ENCODE peak calls at places on chromosome 6, in six cellular contexts. A is heart left ventricle, W is transverse colon, E is spleen, N is GM12878, U is uterus. H is an unnamed sample.

GRCh38 chr6:131258816-131259476 is 123.7 kb downstream of the AKAP7 start:
- DNase-seq in N (no peak), W (peak), E (no peak), U (peak), A (no peak), H (no peak)

GRCh38 chr6:73965408-73966145 is 269.6 kb downstream of the CD109 start:
- DNase-seq in N (no peak), E (no peak), A (no peak), U (no peak), W (no peak), H (no peak)

GRCh38 chr6:40425192-40425919 is 161.8 kb downstream of the LRFN2 start:
- DNase-seq in E (no peak), N (no peak), U (no peak), A (peak), W (no peak), H (no peak)

GRCh38 chr6:33192671-33193602 is 670 bp upstream of the COL11A2 start:
- DNase-seq in W (peak), N (no peak), U (no peak), A (peak), E (peak), H (no peak)

GRCh38 chr6:27624672-27625262 is 151.9 kb upstream of the ZNF184 start:
- DNase-seq in U (no peak), E (no peak), A (no peak), W (no peak), N (no peak), H (no peak)

GRCh38 chr6:134446228-134446848 is 128.4 kb upstream of the SGK1 start:
- DNase-seq in A (no peak), W (no peak), N (no peak), E (no peak), U (no peak), H (no peak)

GRCh38 chr6:44268095-44268628 is 2.1 kb upstream of the TMEM151B start:
- DNase-seq in U (no peak), E (peak), N (no peak), A (no peak), W (peak), H (no peak)

GRCh38 chr6:44202972-44203750 is 13.6 kb upstream of the MYMX start:
- DNase-seq in U (no peak), N (no peak), W (no peak), A (no peak), E (no peak), H (no peak)

GRCh38 chr6:36610041-36610440 is 15.9 kb downstream of the SRSF3 start:
- DNase-seq in A (no peak), U (no peak), W (no peak), N (no peak), E (peak), H (peak)

GRCh38 chr6:116087437-116088027 is 13.1 kb upstream of the NT5DC1 start:
- DNase-seq in A (no peak), E (no peak), W (no peak), U (no peak), N (peak), H (no peak)

GRCh38 chr6:82862543-82862942 is 203.1 kb downstream of the UBE3D start:
- DNase-seq in E (no peak), A (no peak), W (no peak), N (no peak), U (no peak), H (no peak)

GRCh38 chr6:6923605-6924004 is 184.2 kb upstream of the RREB1 start:
- DNase-seq in E (no peak), U (no peak), W (no peak), A (no peak), N (no peak), H (no peak)

GRCh38 chr6:144564202-144564601 is 279.1 kb downstream of the UTRN start:
- DNase-seq in A (no peak), U (no peak), W (no peak), N (no peak), E (no peak), H (no peak)

GRCh38 chr6:148293181-148293995 is 49.2 kb upstream of the SASH1 start:
- DNase-seq in E (no peak), W (no peak), N (no peak), U (peak), A (no peak), H (no peak)

GRCh38 chr6:166781331-166781730 is 154.3 kb upstream of the RPS6KA2 start:
- DNase-seq in W (no peak), A (no peak), U (no peak), E (peak), N (no peak), H (peak)

GRCh38 chr6:98957440-98957839 is 9.7 kb upstream of the FBXL4 start:
- DNase-seq in U (peak), N (no peak), A (no peak), E (peak), W (peak), H (peak)

GRCh38 chr6:100446922-100447899 is 17.5 kb downstream of the SIM1 start:
- DNase-seq in A (no peak), W (no peak), U (no peak), N (no peak), E (no peak), H (no peak)

GRCh38 chr6:129131282-129131681 is 248.3 kb downstream of the LAMA2 start:
- DNase-seq in W (no peak), U (peak), N (no peak), E (no peak), A (peak), H (peak)

GRCh38 chr6:108876929-108877775 is 28.9 kb downstream of the ARMC2 start:
- DNase-seq in W (peak), N (no peak), E (no peak), U (peak), A (peak), H (peak)

GRCh38 chr6:6694825-6695710 is 106.5 kb downstream of the LY86 start:
- DNase-seq in W (peak), N (no peak), E (peak), A (no peak), U (peak), H (peak)

GRCh38 chr6:37020426-37021211 is 15.2 kb downstream of the FGD2 start:
- DNase-seq in A (no peak), U (no peak), N (no peak), W (peak), E (no peak), H (no peak)

GRCh38 chr6:132161283-132161682 is 210.1 kb upstream of the CCN2 start:
- DNase-seq in N (no peak), W (no peak), A (no peak), U (no peak), E (no peak), H (no peak)

GRCh38 chr6:85360794-85361642 is 88.9 kb upstream of the NT5E start:
- DNase-seq in U (peak), W (peak), A (no peak), E (no peak), N (no peak), H (no peak)

GRCh38 chr6:62615366-62616015 is 329.5 kb upstream of the KHDRBS2 start:
- DNase-seq in E (no peak), W (no peak), U (no peak), N (no peak), A (no peak), H (no peak)

GRCh38 chr6:116158641-116159040 is 32.7 kb upstream of the COL10A1 start:
- DNase-seq in N (no peak), U (no peak), A (no peak), E (no peak), W (no peak), H (no peak)

GRCh38 chr6:129967427-129967826 is 51.0 kb upstream of the L3MBTL3 start:
- DNase-seq in W (no peak), N (no peak), U (no peak), E (no peak), A (no peak), H (no peak)

GRCh38 chr6:157323114-157323923 is at the start of gene TMEM242:
- DNase-seq in A (peak), W (peak), N (peak), U (peak), E (peak), H (peak)

GRCh38 chr6:99885051-99885450 is 109.0 kb downstream of the MCHR2 start:
- DNase-seq in A (no peak), E (no peak), W (no peak), N (no peak), U (no peak), H (no peak)

DNA sequence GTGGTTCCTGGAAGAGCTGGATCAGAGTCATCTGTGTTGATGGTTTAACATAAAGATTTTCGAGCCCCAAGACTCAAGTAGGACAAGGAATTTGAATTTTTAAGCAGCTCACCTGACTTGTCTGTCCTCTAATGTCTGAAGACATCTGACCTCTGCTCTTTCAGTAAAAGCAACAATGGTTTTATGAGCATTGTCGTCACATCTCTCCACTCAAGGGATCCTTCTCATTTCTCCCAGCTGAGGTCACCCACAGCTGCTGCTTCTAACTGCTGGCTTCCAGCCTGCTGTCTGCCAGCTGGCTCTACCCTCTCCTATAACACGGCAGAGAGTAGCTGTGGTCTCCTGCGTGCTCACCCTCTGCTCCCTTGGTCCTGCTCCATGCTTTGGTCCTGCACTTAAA is 24.7 kb upstream of the HDAC2 start:
- DNase-seq in U (no peak), N (no peak), E (no peak), A (peak), W (peak), H (no peak)
- H3K4me3 ChIP-seq in U (no peak), N (no peak), E (no peak), A (no peak), W (no peak), H (no peak)

DNA sequence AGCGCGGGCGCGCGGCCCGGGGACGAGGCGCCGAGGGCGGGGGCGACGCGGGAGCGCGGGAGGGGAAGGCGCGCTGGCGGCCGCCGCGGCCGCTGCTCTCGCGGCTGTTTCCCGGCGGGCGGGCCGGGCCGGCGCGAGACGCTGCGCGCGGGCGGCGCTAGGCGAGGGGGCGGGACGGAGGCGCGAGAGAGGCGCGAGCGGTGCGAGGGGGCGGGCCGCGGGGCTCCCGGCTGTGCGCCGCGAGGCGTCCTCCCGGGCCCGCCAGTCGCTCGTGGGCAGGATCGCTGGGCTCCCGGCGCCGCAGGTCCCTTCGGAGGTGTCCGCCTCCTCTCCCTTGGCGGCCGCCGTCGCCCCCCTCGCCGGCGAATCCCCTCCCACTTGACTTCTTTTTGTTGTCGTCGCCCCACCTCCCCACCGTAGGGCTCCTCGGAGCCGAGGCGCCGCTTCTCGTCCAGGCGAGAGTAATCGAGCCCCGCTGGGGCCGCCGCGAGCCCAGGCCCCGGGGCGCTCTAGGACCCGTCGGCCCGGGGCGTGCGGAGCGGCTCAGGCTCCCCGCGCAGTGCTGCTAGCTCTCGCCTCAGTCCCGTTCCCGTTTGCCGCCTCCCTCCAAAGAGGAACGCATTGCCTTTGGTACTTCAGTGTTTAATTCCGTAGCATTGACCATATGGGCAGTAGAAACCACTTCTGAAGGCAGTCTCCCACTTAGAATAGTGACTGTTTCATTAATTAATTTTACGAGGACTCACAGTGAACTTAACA is at the start of gene RANBP9:
- DNase-seq in W (peak), N (peak), U (peak), A (peak), E (peak), H (peak)
- TF ChIP-seq POLR2A in W (peak), N (peak), U (peak), A (no peak), E (peak), H (no peak)

GRCh38 chr6:42313038-42313437 is 95.4 kb upstream of the MRPS10 start:
- DNase-seq in A (no peak), U (no peak), E (no peak), N (no peak), W (no peak), H (no peak)
- H3K4me3 ChIP-seq in A (no peak), U (no peak), E (no peak), N (no peak), W (no peak), H (no peak)

GRCh38 chr6:17987576-17988421 is at the start of gene KIF13A:
- DNase-seq in N (no peak), W (peak), A (peak), E (peak), U (peak), H (peak)
- TF ChIP-seq POLR2A in N (peak), W (peak), A (no peak), E (no peak), U (peak), H (no peak)

GRCh38 chr6:1382883-1383728 is 6.3 kb upstream of the FOXF2 start:
- DNase-seq in E (no peak), W (no peak), U (no peak), A (no peak), N (no peak), H (no peak)

GRCh38 chr6:1386310-1386709 is 3.1 kb upstream of the FOXF2 start:
- DNase-seq in U (no peak), N (no peak), E (no peak), W (no peak), A (no peak), H (no peak)

GRCh38 chr6:1385129-1386042 is 4.0 kb upstream of the FOXF2 start:
- DNase-seq in W (no peak), E (no peak), A (no peak), N (no peak), U (no peak), H (no peak)

GRCh38 chr6:1383729-1384548 is 5.4 kb upstream of the FOXF2 start:
- DNase-seq in W (no peak), A (no peak), U (no peak), N (no peak), E (no peak), H (no peak)

GRCh38 chr6:1384549-1385128 is 4.7 kb upstream of the FOXF2 start:
- DNase-seq in E (no peak), U (no peak), N (no peak), W (no peak), A (no peak), H (no peak)
- H3K4me3 ChIP-seq in E (no peak), U (no peak), N (no peak), W (peak), A (no peak), H (no peak)

GRCh38 chr6:31462964-31463940 is 34.7 kb upstream of the MICB start:
- DNase-seq in A (peak), W (peak), E (peak), U (peak), N (peak), H (peak)
- TF ChIP-seq POLR2A in A (no peak), W (peak), E (peak), U (peak), N (peak), H (no peak)

DNA sequence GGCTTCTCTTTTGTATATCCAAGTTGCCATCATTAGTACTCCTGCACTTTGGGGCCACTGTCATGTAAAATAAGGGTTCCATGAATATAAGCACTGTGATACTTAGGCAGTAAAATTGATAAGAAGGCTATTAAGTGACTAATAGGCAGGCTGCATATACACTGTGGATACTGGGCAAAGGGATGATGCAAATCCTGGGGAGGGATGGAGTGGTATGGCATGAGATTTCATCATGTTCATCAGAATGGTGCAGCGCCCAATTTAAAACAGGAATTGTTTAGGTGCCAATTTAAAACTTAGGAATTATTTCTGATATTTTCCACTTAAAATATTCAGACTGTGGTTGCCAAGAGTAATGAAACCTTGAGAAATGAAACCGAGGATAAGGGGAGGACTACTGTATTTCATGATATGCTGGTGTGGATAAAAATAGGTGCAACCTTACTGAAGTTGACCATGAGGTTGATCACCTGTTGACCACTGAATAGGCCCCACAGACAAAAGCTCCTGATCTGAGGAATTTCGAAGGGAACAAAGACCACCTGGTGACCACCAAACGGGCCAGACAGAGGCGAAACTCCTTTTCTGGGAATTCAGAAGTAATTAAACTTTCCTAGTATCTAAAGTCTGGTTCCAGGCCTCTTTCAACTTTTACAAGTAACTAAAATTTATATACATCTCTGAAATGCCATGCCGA is 4.9 kb upstream of the TRIM39 start:
- DNase-seq in U (no peak), E (no peak), W (no peak), A (no peak), N (no peak), H (no peak)
- H3K4me3 ChIP-seq in U (no peak), E (no peak), W (no peak), A (no peak), N (peak), H (no peak)